ENCODE peak calls at places on chromosomes 1 and 21, in four cellular contexts. One of them, this sample, is unnamed.

GRCh38 chr1:235599536-235599935 is 50.0 kb downstream of the GNG4 start:
- DNase-seq in OCI-LY7: no peak
- DNase-seq in iPS DF 6.9: no peak
- DNase-seq in LHCN-M2: no peak
- DNase-seq in this sample: no peak

GRCh38 chr1:213686003-213686582 is 301.7 kb upstream of the PROX1 start:
- DNase-seq in OCI-LY7: no peak
- DNase-seq in iPS DF 6.9: no peak
- DNase-seq in LHCN-M2: no peak
- DNase-seq in this sample: no peak

GRCh38 chr1:153547560-153548551 is 1.2 kb downstream of the S100A3 start:
- DNase-seq in OCI-LY7: no peak
- DNase-seq in iPS DF 6.9: no peak
- DNase-seq in LHCN-M2: no peak
- DNase-seq in this sample: no peak

GRCh38 chr1:32540589-32540988 is 1.4 kb downstream of the ZBTB8A start:
- DNase-seq in OCI-LY7: no peak
- DNase-seq in iPS DF 6.9: no peak
- DNase-seq in LHCN-M2: no peak
- DNase-seq in this sample: no peak

GRCh38 chr1:154391086-154391770 is 13.9 kb upstream of the IL6R start:
- DNase-seq in OCI-LY7: no peak
- DNase-seq in iPS DF 6.9: no peak
- DNase-seq in LHCN-M2: no peak
- DNase-seq in this sample: no peak

GRCh38 chr1:242239394-242239793 is 240.5 kb upstream of the MAP1LC3C start:
- DNase-seq in OCI-LY7: no peak
- DNase-seq in iPS DF 6.9: no peak
- DNase-seq in LHCN-M2: no peak
- DNase-seq in this sample: no peak

GRCh38 chr1:25996966-25997758 is 701 bp downstream of the PAFAH2 start:
- DNase-seq in OCI-LY7: peak; percentile 76
- DNase-seq in iPS DF 6.9: no peak
- DNase-seq in LHCN-M2: peak; percentile 75
- DNase-seq in this sample: peak; percentile 24

GRCh38 chr1:154970631-154971340 is at the start of gene SHC1:
- DNase-seq in OCI-LY7: peak; percentile 37
- DNase-seq in iPS DF 6.9: no peak
- DNase-seq in LHCN-M2: peak; percentile 94
- DNase-seq in this sample: peak; percentile 98

GRCh38 chr1:219666242-219666641 is 53.3 kb upstream of the ZC3H11B start:
- DNase-seq in OCI-LY7: no peak
- DNase-seq in iPS DF 6.9: no peak
- DNase-seq in LHCN-M2: peak; percentile 2
- DNase-seq in this sample: no peak

GRCh38 chr1:32989160-32989894 is 24.7 kb upstream of the RNF19B start:
- DNase-seq in OCI-LY7: no peak
- DNase-seq in iPS DF 6.9: no peak
- DNase-seq in LHCN-M2: peak; percentile 93
- DNase-seq in this sample: peak; percentile 90

GRCh38 chr1:243354511-243355153 is 98.8 kb downstream of the SDCCAG8 start:
- DNase-seq in OCI-LY7: no peak
- DNase-seq in iPS DF 6.9: no peak
- DNase-seq in LHCN-M2: peak; percentile 6
- DNase-seq in this sample: no peak

GRCh38 chr1:18020021-18020817 is 87.4 kb upstream of the IGSF21 start:
- DNase-seq in OCI-LY7: peak; percentile 50
- DNase-seq in iPS DF 6.9: no peak
- DNase-seq in LHCN-M2: no peak
- DNase-seq in this sample: no peak

GRCh38 chr1:166164995-166165660 is 1.7 kb downstream of the FAM78B start:
- DNase-seq in OCI-LY7: peak; percentile 3
- DNase-seq in iPS DF 6.9: no peak
- DNase-seq in LHCN-M2: no peak
- DNase-seq in this sample: peak; percentile 52

GRCh38 chr1:163697137-163697536 is 375.4 kb downstream of the NUF2 start:
- DNase-seq in OCI-LY7: no peak
- DNase-seq in iPS DF 6.9: no peak
- DNase-seq in LHCN-M2: no peak
- DNase-seq in this sample: no peak

GRCh38 chr1:212566522-212567479 is 41.8 kb upstream of the ATF3 start:
- DNase-seq in OCI-LY7: peak; percentile 56
- DNase-seq in iPS DF 6.9: no peak
- DNase-seq in LHCN-M2: peak; percentile 98
- DNase-seq in this sample: no peak

GRCh38 chr1:147204080-147204479 is 21.1 kb downstream of the FMO5 start:
- DNase-seq in OCI-LY7: peak; percentile 47
- DNase-seq in iPS DF 6.9: no peak
- DNase-seq in LHCN-M2: no peak
- DNase-seq in this sample: no peak

GRCh38 chr1:205435904-205436573 is 14.2 kb upstream of the LEMD1 start:
- DNase-seq in OCI-LY7: no peak
- DNase-seq in iPS DF 6.9: no peak
- DNase-seq in LHCN-M2: no peak
- DNase-seq in this sample: peak; percentile 45

GRCh38 chr1:77446841-77447555 is 165.2 kb downstream of the AK5 start:
- DNase-seq in OCI-LY7: no peak
- DNase-seq in iPS DF 6.9: no peak
- DNase-seq in LHCN-M2: no peak
- DNase-seq in this sample: no peak

GRCh38 chr1:32695098-32695904 is 7.3 kb downstream of the SYNC start:
- DNase-seq in OCI-LY7: no peak
- DNase-seq in iPS DF 6.9: no peak
- DNase-seq in LHCN-M2: peak; percentile 85
- DNase-seq in this sample: peak; percentile 93

GRCh38 chr1:117093870-117094621 is 27.5 kb downstream of the TRIM45 start:
- DNase-seq in OCI-LY7: peak; percentile 52
- DNase-seq in iPS DF 6.9: no peak
- DNase-seq in LHCN-M2: peak; percentile 91
- DNase-seq in this sample: no peak

GRCh38 chr1:1916882-1917281 is 1.8 kb downstream of the CALML6 start:
- DNase-seq in OCI-LY7: no peak
- DNase-seq in iPS DF 6.9: no peak
- DNase-seq in LHCN-M2: no peak
- DNase-seq in this sample: peak; percentile 71

GRCh38 chr1:172381981-172382380 is 38.5 kb upstream of the C1orf105 start:
- DNase-seq in OCI-LY7: no peak
- DNase-seq in iPS DF 6.9: no peak
- DNase-seq in LHCN-M2: no peak
- DNase-seq in this sample: no peak

GRCh38 chr1:56429288-56429687 is 150.1 kb downstream of the PLPP3 start:
- DNase-seq in OCI-LY7: no peak
- DNase-seq in iPS DF 6.9: no peak
- DNase-seq in LHCN-M2: no peak
- DNase-seq in this sample: no peak

GRCh38 chr1:9400425-9401079 is 107.9 kb downstream of the SPSB1 start:
- DNase-seq in OCI-LY7: peak; percentile 44
- DNase-seq in iPS DF 6.9: no peak
- DNase-seq in LHCN-M2: peak; percentile 72
- DNase-seq in this sample: no peak

GRCh38 chr1:207020709-207021107 is 11.8 kb downstream of the C1orf116 start:
- DNase-seq in OCI-LY7: no peak
- DNase-seq in iPS DF 6.9: no peak
- DNase-seq in LHCN-M2: no peak
- DNase-seq in this sample: no peak

GRCh38 chr1:221611930-221612777 is 129.7 kb downstream of the DUSP10 start:
- DNase-seq in OCI-LY7: no peak
- DNase-seq in iPS DF 6.9: no peak
- DNase-seq in LHCN-M2: peak; percentile 75
- DNase-seq in this sample: peak; percentile 70

GRCh38 chr1:240237305-240237721 is 145.6 kb downstream of the FMN2 start:
- DNase-seq in OCI-LY7: no peak
- DNase-seq in iPS DF 6.9: no peak
- DNase-seq in LHCN-M2: peak; percentile 58
- DNase-seq in this sample: no peak

GRCh38 chr21:43204638-43205037 is 35.8 kb downstream of the CRYAA start:
- DNase-seq in OCI-LY7: no peak
- DNase-seq in iPS DF 6.9: no peak
- DNase-seq in LHCN-M2: no peak
- DNase-seq in this sample: no peak

GRCh38 chr1:117061986-117062415 is 1.9 kb downstream of the TTF2 start:
- DNase-seq in OCI-LY7: no peak
- DNase-seq in iPS DF 6.9: no peak
- DNase-seq in LHCN-M2: peak; percentile 68
- DNase-seq in this sample: no peak

GRCh38 chr1:24084050-24084449 is 27.9 kb downstream of the MYOM3 start:
- DNase-seq in OCI-LY7: no peak
- DNase-seq in iPS DF 6.9: no peak
- DNase-seq in LHCN-M2: no peak
- DNase-seq in this sample: no peak

GRCh38 chr1:203176744-203177460 is 1.3 kb upstream of the MYBPH start:
- DNase-seq in OCI-LY7: no peak
- DNase-seq in iPS DF 6.9: no peak
- DNase-seq in LHCN-M2: peak; percentile 87
- DNase-seq in this sample: no peak

GRCh38 chr1:236489710-236490377 is 33.9 kb upstream of the LGALS8 start:
- DNase-seq in OCI-LY7: peak; percentile 60
- DNase-seq in iPS DF 6.9: no peak
- DNase-seq in LHCN-M2: peak; percentile 47
- DNase-seq in this sample: no peak

GRCh38 chr1:7405844-7406500 is 365.1 kb upstream of the VAMP3 start:
- DNase-seq in OCI-LY7: no peak
- DNase-seq in iPS DF 6.9: no peak
- DNase-seq in LHCN-M2: no peak
- DNase-seq in this sample: peak; percentile 18

GRCh38 chr1:180631197-180631765 is 541 bp upstream of the XPR1 start:
- DNase-seq in OCI-LY7: peak; percentile 59
- DNase-seq in iPS DF 6.9: no peak
- DNase-seq in LHCN-M2: no peak
- DNase-seq in this sample: no peak

GRCh38 chr1:111221633-111222286 is 5.8 kb upstream of the CHI3L2 start:
- DNase-seq in OCI-LY7: peak; percentile 93
- DNase-seq in iPS DF 6.9: no peak
- DNase-seq in LHCN-M2: no peak
- DNase-seq in this sample: no peak

This sample was measured in aorta.